ENCODE peak calls at places on chromosomes 3 and 15, in seven cellular contexts. T is pancreas, L is mucosa of gallbladder, K is NCI-H446 treated with DMSO at 0.1 percent for 48 hours, F is NCI-H345, I is AG08396, Y is T-cell. G is an unnamed sample.

GRCh38 chr3:179715582-179715981 is 62.7 kb downstream of the USP13 start:
- DNase-seq in T (no peak), L (no peak), K (no peak), F (no peak), I (no peak), Y (no peak), G (no peak)

GRCh38 chr3:181530584-181530983 is 181.1 kb upstream of the SOX2 start:
- DNase-seq in T (no peak), L (no peak), K (no peak), F (no peak), I (no peak), Y (no peak), G (no peak)

GRCh38 chr3:186515115-186515514 is 29.1 kb downstream of the CRYGS start:
- DNase-seq in T (no peak), L (no peak), K (no peak), F (no peak), I (no peak), Y (peak), G (no peak)

GRCh38 chr15:66193066-66193465 is 60.5 kb downstream of the MEGF11 start:
- DNase-seq in T (no peak), L (no peak), K (no peak), F (no peak), I (no peak), Y (no peak), G (no peak)

GRCh38 chr3:159458010-159458409 is 530.6 kb upstream of the IL12A start:
- DNase-seq in T (no peak), L (no peak), K (no peak), F (no peak), I (peak), Y (no peak), G (no peak)

GRCh38 chr15:77504310-77504709 is 83.6 kb downstream of the HMG20A start:
- DNase-seq in T (no peak), L (no peak), K (peak), F (peak), I (no peak), Y (no peak), G (no peak)

GRCh38 chr3:104805508-104805907 is 561.2 kb upstream of the ALCAM start:
- DNase-seq in T (no peak), L (no peak), K (no peak), F (no peak), I (no peak), Y (no peak), G (no peak)

GRCh38 chr3:41370307-41370706 is 171.0 kb downstream of the CTNNB1 start:
- DNase-seq in T (no peak), L (no peak), K (no peak), F (no peak), I (no peak), Y (no peak), G (no peak)

GRCh38 chr3:63067999-63068645 is 192.9 kb upstream of the CADPS start:
- DNase-seq in T (peak), L (peak), K (no peak), F (peak), I (peak), Y (no peak), G (no peak)